ENCODE peak calls at places on chromosome 18, in nine cellular contexts. D is NCI-H748 treated with DMSO at 0.1 percent for 48 hours; U is activated naive CD8-positive, alpha-beta T cell treated with anti-CD3 and anti-CD28 coated beads, Interleukin-2, amount 10 ng/mL, durations not matched to agents 7 days and 5 days; M is stimulated activated CD8-positive, alpha-beta memory T cell treated with anti-CD3 and anti-CD28 coated beads, Interleukin-4, amount 100 ng/mL, for 4 hours; O is H9; T is AG08396; R is sciatic nerve; E is MCF 10A; F is DMS153. J is an unnamed sample.

GRCh38 chr18:9488535-9488934 is 13.2 kb downstream of the RALBP1 start:
- DNase-seq in D (no peak), U (no peak), M (no peak), O (no peak), T (no peak), R (no peak), E (no peak), F (no peak), J (no peak)

GRCh38 chr18:55018602-55019001 is 59.3 kb upstream of the CCDC68 start:
- DNase-seq in D (no peak), U (no peak), M (no peak), O (no peak), T (peak; percentile 21), R (no peak), E (peak; percentile 29), F (no peak), J (no peak)

GRCh38 chr18:44943201-44943881 is 262.7 kb downstream of the SETBP1 start:
- DNase-seq in D (no peak), U (no peak), M (no peak), O (peak; percentile 62), T (peak; percentile 28), R (no peak), E (no peak), F (no peak), J (no peak)

GRCh38 chr18:63928331-63928730 is 20.6 kb downstream of the SERPINB10 start:
- DNase-seq in D (no peak), U (no peak), M (no peak), O (no peak), T (no peak), R (no peak), E (no peak), F (no peak), J (no peak)

GRCh38 chr18:40939636-40940035 is 1015.4 kb upstream of the PIK3C3 start:
- DNase-seq in D (peak; percentile 82), U (no peak), M (no peak), O (no peak), T (no peak), R (no peak), E (no peak), F (no peak), J (no peak)

GRCh38 chr18:44819944-44820510 is 139.3 kb downstream of the SETBP1 start:
- DNase-seq in D (no peak), U (no peak), M (no peak), O (no peak), T (no peak), R (no peak), E (no peak), F (no peak), J (peak; percentile 38)

GRCh38 chr18:42310956-42311355 is 355.9 kb downstream of the PIK3C3 start:
- DNase-seq in D (no peak), U (no peak), M (no peak), O (no peak), T (no peak), R (peak; percentile 63), E (peak; percentile 90), F (no peak), J (no peak)

GRCh38 chr18:60235164-60235563 is 137.4 kb downstream of the MC4R start:
- DNase-seq in D (no peak), U (no peak), M (no peak), O (no peak), T (no peak), R (no peak), E (no peak), F (no peak), J (no peak)

GRCh38 chr18:22683196-22683676 is 249.9 kb upstream of the RBBP8 start:
- DNase-seq in D (peak; percentile 54), U (no peak), M (no peak), O (no peak), T (no peak), R (peak; percentile 81), E (peak; percentile 67), F (peak; percentile 92), J (no peak)

GRCh38 chr18:51092097-51092496 is 62.1 kb downstream of the SMAD4 start:
- DNase-seq in D (no peak), U (no peak), M (no peak), O (no peak), T (no peak), R (no peak), E (no peak), F (no peak), J (no peak)

GRCh38 chr18:23228102-23229051 is 93.1 kb downstream of the CABLES1 start:
- DNase-seq in D (no peak), U (no peak), M (no peak), O (no peak), T (no peak), R (no peak), E (no peak), F (peak; percentile 25), J (no peak)

GRCh38 chr18:65526099-65526498 is 224.7 kb upstream of the CDH7 start:
- DNase-seq in D (no peak), U (no peak), M (no peak), O (no peak), T (no peak), R (no peak), E (no peak), F (no peak), J (no peak)

GRCh38 chr18:58400337-58400885 is 228.5 kb downstream of the ALPK2 start:
- DNase-seq in D (no peak), U (no peak), M (no peak), O (peak; percentile 8), T (no peak), R (no peak), E (no peak), F (peak; percentile 31), J (no peak)

GRCh38 chr18:66560092-66560491 is 43.8 kb downstream of the CDH19 start:
- DNase-seq in D (peak; percentile 82), U (no peak), M (no peak), O (no peak), T (no peak), R (no peak), E (peak; percentile 61), F (no peak), J (peak; percentile 30)

GRCh38 chr18:13232060-13232917 is 13.7 kb downstream of the LDLRAD4 start:
- DNase-seq in D (no peak), U (no peak), M (no peak), O (no peak), T (no peak), R (peak; percentile 62), E (no peak), F (no peak), J (peak; percentile 79)

J was measured in cerebellar cortex.